ENCODE peak calls at places on chromosomes 4 and X, in five cellular contexts. One of them, this sample, is unnamed.

GRCh38 chrX:114127411-114128025 is 456.4 kb upstream of the HTR2C start:
- DNase-seq in HCT116: no peak
- DNase-seq in body of pancreas: no peak
- DNase-seq in suprapubic skin: no peak
- DNase-seq in thyroid gland: no peak
- DNase-seq in this sample: no peak

GRCh38 chrX:118698516-118699247 is 28.7 kb upstream of the IL13RA1 start:
- DNase-seq in body of pancreas: no peak
- DNase-seq in HCT116: no peak
- DNase-seq in thyroid gland: no peak
- DNase-seq in suprapubic skin: no peak
- DNase-seq in this sample: no peak

GRCh38 chr4:124890522-124890921 is 178.0 kb upstream of the ANKRD50 start:
- DNase-seq in thyroid gland: no peak
- DNase-seq in HCT116: no peak
- DNase-seq in body of pancreas: no peak
- DNase-seq in suprapubic skin: no peak
- DNase-seq in this sample: no peak

GRCh38 chrX:115341421-115341820 is 51.9 kb downstream of the LUZP4 start:
- DNase-seq in HCT116: no peak
- DNase-seq in thyroid gland: no peak
- DNase-seq in suprapubic skin: no peak
- DNase-seq in body of pancreas: no peak
- DNase-seq in this sample: no peak

GRCh38 chr4:52959545-52959944 is 97.4 kb downstream of the RASL11B start:
- DNase-seq in suprapubic skin: no peak
- DNase-seq in HCT116: no peak
- DNase-seq in body of pancreas: no peak
- DNase-seq in thyroid gland: no peak
- DNase-seq in this sample: no peak

GRCh38 chr4:79235074-79235473 is 90.8 kb downstream of the NAA11 start:
- DNase-seq in thyroid gland: no peak
- DNase-seq in HCT116: no peak
- DNase-seq in body of pancreas: no peak
- DNase-seq in suprapubic skin: no peak
- DNase-seq in this sample: no peak

GRCh38 chrX:140572724-140573123 is 67.9 kb upstream of the SOX3 start:
- DNase-seq in HCT116: no peak
- DNase-seq in suprapubic skin: no peak
- DNase-seq in body of pancreas: peak; percentile 39
- DNase-seq in thyroid gland: peak; percentile 62
- DNase-seq in this sample: no peak

GRCh38 chr4:73599182-73599581 is 21.1 kb downstream of the RASSF6 start:
- DNase-seq in HCT116: peak; percentile 38
- DNase-seq in body of pancreas: peak; percentile 60
- DNase-seq in suprapubic skin: no peak
- DNase-seq in thyroid gland: no peak
- DNase-seq in this sample: no peak

GRCh38 chr4:143559757-143560147 is 46.2 kb downstream of the SMARCA5 start:
- DNase-seq in thyroid gland: no peak
- DNase-seq in body of pancreas: no peak
- DNase-seq in suprapubic skin: no peak
- DNase-seq in HCT116: no peak
- DNase-seq in this sample: no peak

GRCh38 chrX:46777971-46778810 is 19.3 kb upstream of the SLC9A7 start:
- DNase-seq in suprapubic skin: no peak
- DNase-seq in body of pancreas: no peak
- DNase-seq in HCT116: no peak
- DNase-seq in thyroid gland: no peak
- DNase-seq in this sample: no peak

GRCh38 chr4:149980941-149981340 is 97.3 kb upstream of the DCLK2 start:
- DNase-seq in body of pancreas: peak; percentile 55
- DNase-seq in thyroid gland: peak; percentile 70
- DNase-seq in suprapubic skin: no peak
- DNase-seq in HCT116: peak; percentile 33
- DNase-seq in this sample: peak; percentile 31

GRCh38 chr4:55819634-55820033 is at the start of gene EXOC1L:
- DNase-seq in suprapubic skin: no peak
- DNase-seq in HCT116: no peak
- DNase-seq in thyroid gland: peak; percentile 6
- DNase-seq in body of pancreas: no peak
- DNase-seq in this sample: no peak

GRCh38 chr4:82715731-82716617 is 82.6 kb downstream of the SCD5 start:
- DNase-seq in suprapubic skin: no peak
- DNase-seq in body of pancreas: no peak
- DNase-seq in thyroid gland: no peak
- DNase-seq in HCT116: no peak
- DNase-seq in this sample: no peak

GRCh38 chr4:19735012-19735411 is 516.7 kb upstream of the SLIT2 start:
- DNase-seq in HCT116: no peak
- DNase-seq in body of pancreas: no peak
- DNase-seq in suprapubic skin: no peak
- DNase-seq in thyroid gland: no peak
- DNase-seq in this sample: no peak

GRCh38 chr4:141248029-141248428 is 27.3 kb downstream of the ZNF330 start:
- DNase-seq in thyroid gland: no peak
- DNase-seq in HCT116: no peak
- DNase-seq in suprapubic skin: no peak
- DNase-seq in body of pancreas: no peak
- DNase-seq in this sample: no peak

GRCh38 chr4:131063878-131064277 is 1967.9 kb downstream of the C4orf33 start:
- DNase-seq in suprapubic skin: no peak
- DNase-seq in body of pancreas: no peak
- DNase-seq in thyroid gland: no peak
- DNase-seq in HCT116: no peak
- DNase-seq in this sample: no peak

GRCh38 chr4:173370477-173371291 is at the start of gene SAP30:
- DNase-seq in thyroid gland: peak; percentile 99
- DNase-seq in suprapubic skin: peak; percentile 99
- DNase-seq in HCT116: peak; percentile 94
- DNase-seq in body of pancreas: peak; percentile 99
- DNase-seq in this sample: peak; percentile 99
- TF ChIP-seq POLR2A in thyroid gland: peak; percentile 99
- TF ChIP-seq POLR2A in suprapubic skin: no peak
- TF ChIP-seq POLR2A in HCT116: peak; percentile 89
- TF ChIP-seq POLR2A in body of pancreas: peak; percentile 75
- TF ChIP-seq POLR2A in this sample: peak; percentile 86

DNA sequence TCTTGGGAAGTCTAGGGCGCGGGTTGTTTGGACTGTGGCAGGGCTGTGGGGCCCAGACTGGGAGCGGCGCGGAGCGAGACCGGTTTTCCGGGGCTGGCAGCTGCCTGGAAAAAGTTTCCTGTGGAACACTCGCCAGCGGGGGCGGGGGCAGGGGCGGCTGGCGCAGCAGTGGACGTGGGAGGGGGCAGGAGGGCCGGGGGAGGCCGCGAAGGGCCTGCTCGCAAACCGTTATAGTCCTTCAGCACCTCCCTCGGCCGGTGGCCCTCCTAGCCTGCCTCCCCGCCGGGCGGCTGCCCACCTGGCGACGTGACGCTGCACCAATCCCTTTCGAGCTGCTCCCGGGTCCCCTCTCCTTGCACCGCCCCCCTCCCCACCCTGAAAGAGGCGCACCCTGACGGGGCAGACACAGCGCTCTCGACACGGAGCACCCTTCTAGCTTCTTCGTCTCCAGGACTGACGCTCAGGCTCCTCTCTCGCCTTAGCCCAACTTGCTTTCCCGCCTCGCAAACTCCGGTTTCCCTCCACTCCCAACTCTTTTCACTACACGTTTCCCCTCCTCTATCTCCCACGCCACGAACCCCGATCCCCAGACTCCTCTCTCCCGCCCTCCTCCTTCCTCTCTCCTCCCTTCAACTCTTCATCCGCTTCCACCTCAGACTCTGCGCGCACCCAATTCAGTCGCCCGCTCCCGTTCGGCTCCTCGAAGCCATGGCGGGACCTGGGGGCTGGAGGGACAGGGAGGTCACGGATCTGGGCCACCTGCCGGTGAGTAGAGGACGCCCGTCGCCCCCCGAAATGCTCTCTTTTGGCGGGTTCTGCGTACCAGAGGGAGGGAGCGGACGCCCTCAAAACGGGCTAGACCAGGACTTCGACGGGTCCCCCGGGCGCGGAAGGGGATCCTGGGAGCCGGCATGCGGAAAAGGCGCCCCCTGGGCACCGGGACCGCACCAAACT is at the start of gene NRK:
- DNase-seq in suprapubic skin: peak; percentile 34
- DNase-seq in body of pancreas: no peak
- DNase-seq in thyroid gland: peak; percentile 32
- DNase-seq in HCT116: no peak
- DNase-seq in this sample: peak; percentile 30
- H3K4me3 ChIP-seq in suprapubic skin: peak within 1 kb of the TSS; percentile 31
- H3K4me3 ChIP-seq in body of pancreas: no peak within 1 kb of the TSS
- H3K4me3 ChIP-seq in thyroid gland: peak within 1 kb of the TSS; percentile 10
- H3K4me3 ChIP-seq in HCT116: no peak within 1 kb of the TSS
- H3K4me3 ChIP-seq in this sample: peak within 1 kb of the TSS; percentile 8

GRCh38 chr4:7414046-7414445 is 20.7 kb downstream of the PSAPL1 start:
- DNase-seq in thyroid gland: no peak
- DNase-seq in suprapubic skin: peak; percentile 71
- DNase-seq in body of pancreas: peak; percentile 2
- DNase-seq in HCT116: no peak
- DNase-seq in this sample: no peak

GRCh38 chr4:7412586-7412975 is 22.1 kb downstream of the PSAPL1 start:
- DNase-seq in body of pancreas: peak; percentile 3
- DNase-seq in thyroid gland: no peak
- DNase-seq in HCT116: no peak
- DNase-seq in suprapubic skin: peak; percentile 61
- DNase-seq in this sample: no peak

GRCh38 chr4:7411896-7412585 is 22.7 kb downstream of the PSAPL1 start:
- DNase-seq in HCT116: no peak
- DNase-seq in suprapubic skin: peak; percentile 59
- DNase-seq in thyroid gland: no peak
- DNase-seq in body of pancreas: peak; percentile 6
- DNase-seq in this sample: no peak

GRCh38 chr4:7410470-7410869 is 24.3 kb downstream of the PSAPL1 start:
- DNase-seq in suprapubic skin: no peak
- DNase-seq in thyroid gland: no peak
- DNase-seq in HCT116: no peak
- DNase-seq in body of pancreas: peak; percentile 1
- DNase-seq in this sample: no peak

GRCh38 chr4:7411491-7411890 is 23.2 kb downstream of the PSAPL1 start:
- DNase-seq in HCT116: no peak
- DNase-seq in suprapubic skin: peak; percentile 60
- DNase-seq in body of pancreas: no peak
- DNase-seq in thyroid gland: no peak
- DNase-seq in this sample: no peak
- H3K27me3 ChIP-seq in HCT116: no peaks in the 10 kb centered on the region
- H3K27me3 ChIP-seq in suprapubic skin: peaks cover 13% of the 10 kb centered on the region
- H3K27me3 ChIP-seq in body of pancreas: peaks cover 6% of the 10 kb centered on the region
- H3K27me3 ChIP-seq in thyroid gland: no peaks in the 10 kb centered on the region
- H3K27me3 ChIP-seq in this sample: no peaks in the 10 kb centered on the region

GRCh38 chr4:76499461-76499860 is 64.4 kb downstream of the SHROOM3 start:
- DNase-seq in thyroid gland: no peak
- DNase-seq in HCT116: no peak
- DNase-seq in body of pancreas: no peak
- DNase-seq in suprapubic skin: no peak
- DNase-seq in this sample: no peak
- TF ChIP-seq POLR2A in thyroid gland: no peak
- TF ChIP-seq POLR2A in HCT116: no peak
- TF ChIP-seq POLR2A in body of pancreas: no peak
- TF ChIP-seq POLR2A in suprapubic skin: no peak
- TF ChIP-seq POLR2A in this sample: no peak

DNA sequence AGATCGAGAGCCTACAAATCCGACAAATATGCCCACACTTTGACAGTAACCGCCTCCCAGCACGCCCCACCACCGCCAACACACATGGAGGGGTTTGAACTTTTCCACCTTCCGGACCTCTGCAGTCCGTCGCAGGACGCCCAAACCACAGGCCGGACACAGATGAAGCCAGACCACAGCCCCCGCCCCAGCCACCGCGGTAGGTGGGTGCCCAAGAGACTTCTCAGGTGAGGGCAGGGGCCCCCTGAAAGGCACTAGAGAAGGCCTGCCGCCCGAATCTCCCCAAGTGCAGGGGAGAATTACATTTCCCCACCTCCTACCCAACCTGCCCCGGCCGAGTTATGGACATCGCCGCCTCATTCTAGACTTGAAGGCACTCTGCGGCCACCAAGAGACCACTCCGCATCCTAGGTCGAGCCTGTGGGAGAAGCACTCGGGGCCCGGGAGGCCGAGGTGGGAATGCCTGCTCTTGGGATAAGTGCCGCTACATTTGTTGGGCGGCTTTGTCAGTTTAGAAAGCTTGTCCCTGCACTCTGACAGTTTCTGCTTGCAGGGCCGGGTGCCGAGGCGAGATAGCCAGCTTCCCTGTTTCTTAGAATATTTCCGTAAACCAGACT is 21.5 kb downstream of the HAND2 start:
- DNase-seq in HCT116: no peak
- DNase-seq in suprapubic skin: no peak
- DNase-seq in thyroid gland: no peak
- DNase-seq in body of pancreas: no peak
- DNase-seq in this sample: no peak
- H3K4me3 ChIP-seq in HCT116: no peak overlapping the region
- H3K4me3 ChIP-seq in suprapubic skin: no peak overlapping the region
- H3K4me3 ChIP-seq in thyroid gland: no peak overlapping the region
- H3K4me3 ChIP-seq in body of pancreas: no peak overlapping the region
- H3K4me3 ChIP-seq in this sample: peak overlapping the region; percentile 53

DNA sequence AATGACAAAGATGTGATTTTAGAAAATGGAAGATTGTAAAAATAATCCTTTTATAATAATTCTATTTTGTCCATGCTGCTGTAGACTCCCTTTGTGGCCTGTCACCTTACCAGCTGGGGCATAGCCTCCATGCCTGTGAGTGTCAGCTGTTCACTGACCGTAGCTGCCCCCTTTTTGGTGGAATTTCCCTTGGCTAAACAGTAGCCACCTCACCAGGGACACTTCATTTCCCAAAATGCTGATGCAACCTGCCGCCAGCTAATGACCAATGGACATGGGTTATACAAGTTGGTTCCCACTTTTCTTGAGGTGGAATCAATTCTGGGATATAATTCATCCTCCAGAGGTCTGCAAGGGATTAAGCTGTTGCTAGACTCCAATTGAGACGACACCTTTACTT is 368.4 kb downstream of the PRDM5 start:
- DNase-seq in body of pancreas: no peak
- DNase-seq in HCT116: peak; percentile 4
- DNase-seq in thyroid gland: no peak
- DNase-seq in suprapubic skin: no peak
- DNase-seq in this sample: no peak
- H3K27me3 ChIP-seq in body of pancreas: no peaks in the 10 kb centered on the region
- H3K27me3 ChIP-seq in HCT116: no peaks in the 10 kb centered on the region
- H3K27me3 ChIP-seq in thyroid gland: no peaks in the 10 kb centered on the region
- H3K27me3 ChIP-seq in suprapubic skin: no peaks in the 10 kb centered on the region
- H3K27me3 ChIP-seq in this sample: no peaks in the 10 kb centered on the region

DNA sequence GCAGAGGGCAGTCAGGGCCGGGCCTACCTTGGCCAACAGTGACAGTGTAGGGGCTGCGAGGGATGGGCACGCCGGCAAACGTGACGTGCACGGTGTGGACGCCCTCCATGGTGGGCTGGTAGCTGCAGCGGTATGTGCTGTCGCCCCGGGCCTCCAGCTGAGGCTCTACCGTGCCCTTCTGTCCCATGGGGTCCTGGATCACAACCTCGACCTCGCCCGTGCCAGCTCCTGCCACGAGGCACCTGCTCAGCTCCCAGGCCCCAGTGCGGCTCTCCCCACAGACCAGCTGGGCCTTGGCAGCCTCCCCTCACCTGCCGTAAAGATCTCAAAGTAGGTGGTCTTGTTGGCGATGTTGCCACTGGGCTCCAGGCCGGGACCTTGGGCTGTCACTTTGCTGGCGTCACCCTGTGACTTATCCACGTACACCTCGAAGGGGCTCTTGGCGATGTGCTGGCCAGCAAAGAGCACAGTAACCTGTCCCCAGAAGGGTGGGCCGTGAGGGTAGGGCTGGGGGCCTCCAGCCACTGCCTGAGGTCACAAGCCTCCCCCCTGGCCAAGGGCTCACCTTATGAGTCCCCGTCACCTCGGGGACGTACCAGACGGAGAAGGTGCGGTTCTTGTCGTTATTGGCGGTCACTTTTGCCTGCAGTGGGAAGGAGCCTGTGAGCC is 8.3 kb downstream of the FLNA start:
- DNase-seq in HCT116: no peak
- DNase-seq in body of pancreas: no peak
- DNase-seq in thyroid gland: no peak
- DNase-seq in suprapubic skin: no peak
- DNase-seq in this sample: no peak
- TF ChIP-seq POLR2A in HCT116: no peak
- TF ChIP-seq POLR2A in body of pancreas: no peak
- TF ChIP-seq POLR2A in thyroid gland: no peak
- TF ChIP-seq POLR2A in suprapubic skin: no peak
- TF ChIP-seq POLR2A in this sample: no peak